ENCODE peak calls at places on chromosomes 12 and 14, in seven cellular contexts. D is PC-9, I is colonic mucosa, X is stomach, O is uterus, S is BJ, E is hepatocyte. B is an unnamed sample.

GRCh38 chr12:95481888-95482287 is 7.9 kb downstream of the METAP2 start:
- DNase-seq in X (no peak), E (no peak), O (no peak), D (no peak), I (no peak), S (no peak), B (no peak)

GRCh38 chr12:2689879-2690278 is 104.9 kb upstream of the FKBP4 start:
- DNase-seq in X (no peak), O (no peak), I (no peak), E (no peak), S (no peak), D (no peak), B (no peak)

GRCh38 chr12:105348561-105348960 is 18.1 kb downstream of the C12orf75 start:
- DNase-seq in D (no peak), I (no peak), O (no peak), X (no peak), S (no peak), E (no peak), B (no peak)

GRCh38 chr12:3170423-3171194 is 93.4 kb downstream of the TSPAN9 start:
- DNase-seq in O (no peak), S (peak), I (no peak), X (no peak), E (peak), D (peak), B (no peak)

GRCh38 chr12:62259311-62259992 is 752 bp upstream of the USP15 start:
- DNase-seq in X (no peak), O (no peak), D (no peak), I (peak), E (peak), S (no peak), B (peak)

GRCh38 chr14:90060965-90061848 is 587 bp upstream of the KCNK13 start:
- DNase-seq in O (no peak), X (no peak), S (no peak), E (no peak), I (no peak), D (no peak), B (no peak)

GRCh38 chr14:95564060-95564459 is 29.2 kb downstream of the GLRX5 start:
- DNase-seq in X (no peak), D (no peak), I (no peak), S (no peak), O (peak), E (no peak), B (no peak)

GRCh38 chr12:101570022-101570421 is 24.7 kb upstream of the MYBPC1 start:
- DNase-seq in O (no peak), X (no peak), S (peak), E (peak), D (no peak), I (no peak), B (no peak)

GRCh38 chr14:31441273-31442110 is 15.8 kb downstream of the DTD2 start:
- DNase-seq in X (no peak), O (no peak), S (peak), D (no peak), E (no peak), I (no peak), B (no peak)

GRCh38 chr12:66055837-66056319 is 74.7 kb downstream of the LLPH start:
- DNase-seq in S (no peak), X (no peak), O (no peak), E (no peak), D (no peak), I (no peak), B (no peak)

GRCh38 chr12:101076940-101077351 is 133.1 kb downstream of the SLC5A8 start:
- DNase-seq in S (peak), X (no peak), E (no peak), I (no peak), D (no peak), O (no peak), B (no peak)

GRCh38 chr14:92408186-92408585 is 85.2 kb downstream of the SLC24A4 start:
- DNase-seq in O (no peak), X (no peak), S (no peak), I (no peak), E (peak), D (no peak), B (no peak)

GRCh38 chr12:15044461-15044860 is 71.6 kb downstream of the PDE6H start:
- DNase-seq in D (no peak), I (no peak), S (no peak), E (no peak), O (no peak), X (no peak), B (no peak)

GRCh38 chr12:78888583-78888982 is 24.0 kb downstream of the SYT1 start:
- DNase-seq in X (no peak), O (no peak), I (no peak), E (no peak), D (no peak), S (no peak), B (no peak)

GRCh38 chr12:65891219-65891618 is 66.9 kb downstream of the HMGA2 start:
- DNase-seq in D (no peak), O (no peak), I (no peak), S (no peak), X (no peak), E (no peak), B (no peak)

GRCh38 chr14:104001003-104001402 is 58.7 kb upstream of the RD3L start:
- DNase-seq in E (no peak), S (no peak), X (no peak), D (no peak), O (no peak), I (no peak), B (no peak)

GRCh38 chr14:46036099-46036498 is 615.5 kb downstream of the RPL10L start:
- DNase-seq in I (no peak), D (no peak), O (no peak), E (no peak), S (no peak), X (no peak), B (no peak)

GRCh38 chr14:85273099-85273677 is 256.8 kb upstream of the FLRT2 start:
- DNase-seq in I (no peak), D (no peak), X (no peak), E (no peak), O (no peak), S (no peak), B (no peak)

GRCh38 chr12:63985945-63986344 is 141.4 kb downstream of the SRGAP1 start:
- DNase-seq in O (no peak), S (no peak), E (no peak), X (no peak), D (no peak), I (no peak), B (no peak)

GRCh38 chr12:25864287-25864686 is 94.2 kb upstream of the RASSF8 start:
- DNase-seq in O (no peak), E (no peak), S (peak), I (no peak), D (no peak), X (no peak), B (no peak)

GRCh38 chr14:96624661-96625435 is 122.7 kb downstream of the PAPOLA start:
- DNase-seq in D (no peak), S (no peak), O (no peak), I (no peak), E (no peak), X (no peak), B (no peak)

GRCh38 chr12:103538397-103538796 is 42.6 kb upstream of the C12orf42 start:
- DNase-seq in X (no peak), I (no peak), D (no peak), S (no peak), O (no peak), E (no peak), B (no peak)

GRCh38 chr14:75240781-75241180 is 37.8 kb upstream of the FOS start:
- DNase-seq in E (no peak), D (no peak), I (no peak), O (no peak), X (no peak), S (no peak), B (no peak)

GRCh38 chr14:21880918-21881317 is 207.3 kb upstream of the OR4E1 start:
- DNase-seq in X (no peak), S (no peak), O (no peak), E (no peak), D (no peak), I (no peak), B (no peak)

DNA sequence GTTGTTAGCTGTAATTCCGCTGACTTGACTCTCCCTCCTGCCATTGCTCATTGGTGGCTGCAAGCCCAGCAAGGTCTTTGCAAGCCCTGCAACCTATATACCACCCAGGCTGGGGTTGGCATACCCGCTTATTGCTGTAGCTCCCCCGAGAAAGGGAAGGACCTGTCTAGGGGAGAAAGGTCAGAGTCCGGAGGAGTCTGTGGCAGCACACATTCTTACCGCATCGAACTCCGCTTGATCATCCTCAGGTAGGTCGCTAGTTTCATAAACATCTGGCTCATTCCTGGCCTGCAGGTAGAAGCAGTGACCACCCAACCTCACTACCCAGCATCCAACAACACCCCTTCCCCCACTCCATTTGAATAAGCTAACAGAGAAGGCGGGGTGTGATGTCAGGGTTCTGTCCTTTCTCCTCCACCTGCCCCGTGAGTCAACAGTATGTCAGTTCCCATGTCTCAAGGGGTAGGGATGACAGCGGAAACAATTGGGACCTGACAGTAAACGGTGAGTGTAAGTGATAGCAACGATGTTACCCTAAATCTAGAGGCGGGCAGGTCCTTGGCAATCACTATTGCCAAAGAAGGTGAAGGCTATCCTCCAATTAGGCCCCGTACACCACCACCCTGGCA is 1.1 kb downstream of the DCTN2 start:
- DNase-seq in E (peak), I (peak), O (no peak), S (no peak), X (no peak), D (no peak), B (no peak)
- H3K4me3 ChIP-seq in E (peak), I (peak), O (peak), S (peak), X (peak), D (peak), B (peak)

GRCh38 chr12:99598785-99599184 is 48.8 kb upstream of the GARIN6 start:
- DNase-seq in E (no peak), I (no peak), S (no peak), D (no peak), X (no peak), O (no peak), B (no peak)
- H3K4me3 ChIP-seq in E (no peak), I (no peak), S (no peak), D (no peak), X (no peak), O (no peak), B (no peak)

GRCh38 chr12:47711448-47711847 is 5.6 kb upstream of the RPAP3 start:
- DNase-seq in X (no peak), O (no peak), S (no peak), E (no peak), D (no peak), I (no peak), B (no peak)

GRCh38 chr12:47707355-47707754 is 1.5 kb upstream of the RPAP3 start:
- DNase-seq in E (no peak), X (no peak), S (no peak), D (no peak), O (no peak), I (no peak), B (no peak)

GRCh38 chr12:47710283-47710682 is 4.5 kb upstream of the RPAP3 start:
- DNase-seq in E (no peak), D (no peak), O (no peak), X (no peak), I (no peak), S (no peak), B (no peak)

GRCh38 chr12:47707905-47708543 is 2.2 kb upstream of the RPAP3 start:
- DNase-seq in I (no peak), S (no peak), D (no peak), E (no peak), O (no peak), X (no peak), B (no peak)

DNA sequence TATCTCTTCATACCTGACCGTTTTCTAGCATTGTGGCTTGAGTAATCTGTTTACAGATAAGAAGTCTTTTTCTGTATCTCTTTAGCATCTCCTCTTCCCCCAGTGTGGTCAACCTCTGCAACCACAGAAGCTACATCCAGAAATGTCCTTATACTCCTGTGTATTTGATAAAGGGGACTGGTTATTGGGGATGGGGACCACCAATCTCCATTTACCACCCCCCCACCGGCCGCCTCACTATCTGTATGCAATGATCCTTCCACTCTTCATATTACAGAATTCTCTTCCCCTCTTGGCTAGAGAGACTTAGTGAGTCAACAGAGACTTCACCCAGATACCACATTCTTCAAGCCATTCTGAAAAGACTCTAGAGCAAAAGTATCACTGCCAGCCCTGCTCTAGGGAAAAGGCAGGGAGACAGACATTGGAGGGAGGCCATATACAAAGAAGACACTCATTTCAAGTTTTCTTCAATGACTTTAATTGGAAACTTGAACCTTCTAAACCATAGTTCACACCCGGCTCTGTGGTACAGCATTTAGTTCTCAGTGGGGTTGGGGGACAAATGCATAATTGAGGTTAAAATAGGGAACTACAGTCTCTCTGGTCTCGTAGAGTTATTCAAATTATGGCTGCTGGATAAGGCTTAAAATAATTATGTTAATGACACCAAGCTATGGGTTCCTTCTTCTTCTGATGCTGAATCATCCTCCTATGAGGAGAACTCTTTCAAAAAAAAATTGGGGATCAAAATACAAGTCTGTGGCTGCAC is 3.6 kb upstream of the RPAP3 start:
- DNase-seq in X (no peak), S (no peak), O (no peak), E (no peak), D (no peak), I (no peak), B (no peak)
- H3K4me3 ChIP-seq in X (no peak), S (no peak), O (no peak), E (no peak), D (no peak), I (no peak), B (no peak)

GRCh38 chr14:69485261-69485660 is 733 bp downstream of the PLEKHD1 start:
- DNase-seq in E (no peak), D (no peak), S (no peak), O (no peak), I (no peak), X (no peak), B (no peak)
- H3K4me3 ChIP-seq in E (no peak), D (no peak), S (no peak), O (no peak), I (no peak), X (peak), B (no peak)